ENCODE peak calls at places on chromosome 14, in four cellular contexts. V is GM23338, M is BE2C, Z is MM.1S. J is an unnamed sample.

GRCh38 chr14:33323979-33324378 is 385.3 kb downstream of the NPAS3 start:
- DNase-seq in V (no peak), M (peak; percentile 38), Z (no peak), J (no peak)

GRCh38 chr14:62667515-62667914 is 377.7 kb downstream of the KCNH5 start:
- DNase-seq in V (no peak), M (no peak), Z (no peak), J (no peak)

GRCh38 chr14:39185256-39186049 is 10.4 kb downstream of the PNN start:
- DNase-seq in V (no peak), M (no peak), Z (no peak), J (no peak)

GRCh38 chr14:103250181-103250580 is 83.9 kb upstream of the EIF5 start:
- DNase-seq in V (peak; percentile 47), M (no peak), Z (no peak), J (no peak)

GRCh38 chr14:24042733-24043132 is 9.1 kb upstream of the CARMIL3 start:
- DNase-seq in V (no peak), M (no peak), Z (no peak), J (no peak)

GRCh38 chr14:35986219-35986573 is 160.1 kb downstream of the BRMS1L start:
- DNase-seq in V (no peak), M (no peak), Z (no peak), J (no peak)

GRCh38 chr14:67763158-67763822 is 53.1 kb downstream of the ZFYVE26 start:
- DNase-seq in V (no peak), M (no peak), Z (no peak), J (no peak)

GRCh38 chr14:77133718-77134338 is 7.8 kb downstream of the ZDHHC22 start:
- DNase-seq in V (peak; percentile 89), M (no peak), Z (peak; percentile 60), J (no peak)

GRCh38 chr14:23366163-23366921 is 1.4 kb upstream of the EFS start:
- DNase-seq in V (peak; percentile 94), M (no peak), Z (no peak), J (peak; percentile 83)

GRCh38 chr14:35553808-35554207 is 19.8 kb downstream of the INSM2 start:
- DNase-seq in V (no peak), M (no peak), Z (no peak), J (no peak)

GRCh38 chr14:48251290-48251689 is 575.9 kb upstream of the MDGA2 start:
- DNase-seq in V (no peak), M (no peak), Z (no peak), J (no peak)

GRCh38 chr14:72962829-72963312 is 36.6 kb downstream of the DCAF4 start:
- DNase-seq in V (peak; percentile 79), M (peak; percentile 59), Z (no peak), J (no peak)

GRCh38 chr14:36979863-36980262 is 192.5 kb downstream of the SLC25A21 start:
- DNase-seq in V (no peak), M (no peak), Z (no peak), J (no peak)

DNA sequence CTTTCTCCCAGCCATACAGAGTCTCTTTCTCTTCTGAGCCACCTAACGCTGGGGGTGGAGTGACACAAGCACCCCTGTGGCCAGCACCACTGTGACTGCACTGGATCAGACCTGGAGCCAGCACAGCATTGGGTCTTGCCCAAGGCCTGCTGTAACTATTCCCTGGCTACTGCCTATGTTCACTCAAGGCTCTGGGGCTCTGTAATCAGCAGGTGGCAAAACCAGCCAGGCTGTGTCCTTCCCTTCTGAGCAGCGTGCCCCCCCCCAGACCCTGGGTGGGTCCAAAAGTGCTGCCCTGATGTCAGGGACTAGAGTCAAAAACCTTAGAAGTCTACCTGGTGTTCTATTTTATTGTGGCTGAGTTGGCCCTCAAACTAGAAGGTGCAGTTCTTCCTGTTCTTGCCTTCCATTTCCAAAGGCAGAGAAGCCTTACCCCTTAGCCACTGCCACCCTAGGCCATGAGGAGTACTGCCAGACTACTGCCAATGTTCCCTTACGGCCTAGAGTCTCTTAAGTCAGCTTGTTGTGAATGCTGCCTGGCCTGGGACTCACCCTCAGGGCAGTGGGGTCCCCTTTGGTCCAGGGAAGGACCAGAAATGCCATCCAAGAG is 49.9 kb downstream of the PELI2 start:
- DNase-seq in V (peak; percentile 32), M (no peak), Z (no peak), J (no peak)
- TF ChIP-seq CTCF in V (no peak), M (no peak), Z (no peak), J (no peak)

DNA sequence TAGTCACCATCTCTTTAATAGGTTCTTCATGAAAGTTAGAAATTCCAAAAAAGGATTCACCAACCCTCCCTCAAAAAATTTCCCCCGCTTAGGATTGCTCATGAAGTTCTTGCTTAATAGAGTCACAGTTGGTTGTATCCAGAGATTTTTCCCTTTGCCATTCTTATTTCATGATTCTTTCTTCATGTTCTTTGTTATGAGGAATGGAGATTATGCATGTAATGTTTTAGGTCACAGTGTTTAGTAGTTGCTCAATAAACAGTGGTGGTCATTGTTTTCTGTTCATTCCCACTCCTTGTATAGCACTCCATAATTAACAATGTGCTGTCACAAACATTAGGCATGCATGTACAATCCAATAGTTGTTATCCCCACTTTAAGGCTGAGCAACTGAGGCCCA is 51.2 kb upstream of the RTRAF start:
- DNase-seq in V (no peak), M (no peak), Z (no peak), J (no peak)
- H3K27me3 ChIP-seq in V (no peaks in the 10 kb centered on the region), M (no peaks in the 10 kb centered on the region), Z (no peaks in the 10 kb centered on the region), J (no peaks in the 10 kb centered on the region)

DNA sequence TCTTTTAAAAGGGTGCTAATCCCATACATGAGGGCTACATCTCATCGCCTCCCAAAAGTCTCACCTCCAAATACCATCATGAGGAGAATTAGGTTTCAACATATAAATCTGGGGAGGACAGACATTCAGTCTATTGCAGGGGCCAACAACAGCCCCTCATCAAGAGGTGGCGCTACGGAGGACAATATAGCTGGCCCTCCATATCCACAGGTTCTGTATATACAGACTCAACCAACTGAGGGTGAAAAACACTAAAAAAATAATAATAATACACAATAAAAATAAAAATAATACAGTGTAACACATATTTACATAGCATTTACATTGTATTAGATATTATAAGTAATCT is 19.1 kb upstream of the PCNX1 start:
- DNase-seq in V (peak; percentile 40), M (no peak), Z (no peak), J (no peak)
- TF ChIP-seq CTCF in V (peak; percentile 47), M (peak; percentile 19), Z (no peak), J (no peak)

DNA sequence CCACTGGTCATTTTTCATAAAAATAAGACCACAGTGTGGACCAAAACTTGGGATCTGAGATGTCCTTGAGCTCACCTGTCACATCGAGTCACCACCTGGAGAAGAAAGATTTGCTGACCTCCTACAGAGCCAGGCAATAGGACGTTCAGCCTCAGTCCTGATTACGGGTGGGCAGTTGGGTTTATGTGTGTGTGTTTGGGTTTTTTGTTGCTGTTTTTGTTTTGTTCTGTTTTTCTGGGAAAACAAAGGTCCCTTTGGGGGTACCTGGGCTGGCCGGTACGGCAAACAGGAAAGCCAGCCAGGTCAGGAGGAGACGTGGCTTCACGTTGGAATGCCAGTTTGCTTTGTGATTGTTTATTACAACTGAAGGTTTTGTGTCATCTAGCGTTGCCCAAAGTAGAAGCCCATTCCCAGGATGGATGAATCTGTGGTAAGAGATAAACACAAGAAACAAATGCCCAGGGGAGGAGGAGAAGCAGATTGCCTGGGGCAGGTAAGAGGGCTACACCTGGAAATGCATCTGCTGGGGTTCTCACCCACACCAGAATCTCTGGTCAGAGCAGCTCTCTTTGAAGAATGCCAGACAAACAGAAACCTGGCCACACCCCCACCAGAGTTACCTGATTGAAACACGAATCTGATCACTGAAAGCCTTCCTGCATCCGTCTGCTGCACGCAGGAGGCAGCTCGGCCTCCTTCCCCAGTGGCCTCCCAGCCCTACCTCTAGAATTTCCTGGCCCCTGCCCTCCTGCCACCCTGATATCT is 100.1 kb upstream of the DIO3 start:
- DNase-seq in V (no peak), M (no peak), Z (no peak), J (no peak)
- H3K27me3 ChIP-seq in V (peaks cover 53% of the 10 kb centered on the region), M (peaks cover 17% of the 10 kb centered on the region), Z (peaks cover 44% of the 10 kb centered on the region), J (peaks cover 23% of the 10 kb centered on the region)

GRCh38 chr14:93970967-93971634 is 5.3 kb downstream of the ASB2 start:
- DNase-seq in V (no peak), M (no peak), Z (peak; percentile 61), J (no peak)

GRCh38 chr14:93971635-93972027 is 4.7 kb downstream of the ASB2 start:
- DNase-seq in V (no peak), M (no peak), Z (no peak), J (no peak)

GRCh38 chr14:93969082-93969828 is 7.1 kb downstream of the ASB2 start:
- DNase-seq in V (no peak), M (no peak), Z (no peak), J (no peak)

GRCh38 chr14:93972618-93973205 is 3.7 kb downstream of the ASB2 start:
- DNase-seq in V (no peak), M (no peak), Z (no peak), J (no peak)

DNA sequence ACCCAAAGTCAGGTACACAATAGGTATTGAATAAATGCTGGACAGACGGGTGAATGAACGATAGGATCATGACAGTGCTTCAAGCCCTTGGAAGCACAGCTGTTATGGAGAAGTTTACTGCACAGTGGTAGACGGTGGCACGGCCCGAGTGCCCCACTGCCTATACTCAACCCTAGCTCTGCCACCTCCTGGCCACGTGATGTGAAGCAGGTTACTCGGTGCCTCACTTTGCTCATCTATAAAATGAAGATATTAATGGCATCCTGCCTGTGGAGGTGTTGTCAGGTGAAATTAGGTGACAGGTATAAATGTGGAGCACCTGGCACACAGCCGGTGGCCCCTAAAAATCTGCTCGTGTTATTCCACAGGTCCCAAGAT is 5.8 kb downstream of the ASB2 start:
- DNase-seq in V (peak; percentile 46), M (no peak), Z (peak; percentile 52), J (no peak)
- TF ChIP-seq CTCF in V (peak; percentile 42), M (peak; percentile 44), Z (peak; percentile 55), J (no peak)